ENCODE peak calls at places on chromosomes 12 and 14, in five cellular contexts. B is left ventricle myocardium inferior, M is thoracic aorta, Q is stomach, I is HAP-1. U is an unnamed sample.

GRCh38 chr12:549476-550082 is 89.8 kb downstream of the B4GALNT3 start:
- DNase-seq in Q (no peak), B (no peak), I (no peak), M (no peak), U (no peak)

GRCh38 chr12:64392221-64392620 is 1.7 kb upstream of the C12orf56 start:
- DNase-seq in B (no peak), Q (no peak), I (no peak), M (no peak), U (no peak)

GRCh38 chr12:24297516-24297915 is 348.0 kb upstream of the SOX5 start:
- DNase-seq in I (no peak), M (no peak), Q (no peak), B (no peak), U (no peak)

GRCh38 chr12:92432724-92433281 is 270.0 kb upstream of the PLEKHG7 start:
- DNase-seq in B (no peak), M (no peak), I (no peak), Q (no peak), U (no peak)

GRCh38 chr14:61476737-61477410 is 155.5 kb downstream of the PRKCH start:
- DNase-seq in Q (peak; percentile 48), B (no peak), I (no peak), M (no peak), U (peak; percentile 61)

GRCh38 chr12:11785722-11786121 is 136.2 kb downstream of the ETV6 start:
- DNase-seq in B (no peak), I (no peak), M (no peak), Q (no peak), U (no peak)

GRCh38 chr12:121775501-121775900 is 18.0 kb downstream of the RHOF start:
- DNase-seq in I (no peak), M (no peak), B (no peak), Q (no peak), U (no peak)

GRCh38 chr14:102221026-102221425 is 81.3 kb downstream of the WDR20 start:
- DNase-seq in B (no peak), Q (no peak), M (no peak), I (no peak), U (no peak)

GRCh38 chr12:75660107-75660530 is 148.7 kb upstream of the KRR1 start:
- DNase-seq in Q (no peak), I (no peak), B (no peak), M (no peak), U (no peak)

GRCh38 chr12:66052988-66053615 is 77.4 kb downstream of the LLPH start:
- DNase-seq in Q (no peak), B (no peak), M (no peak), I (no peak), U (no peak)

GRCh38 chr12:57018906-57019305 is 2.6 kb upstream of the TAC3 start:
- DNase-seq in Q (no peak), B (no peak), I (no peak), M (no peak), U (no peak)

GRCh38 chr12:57213763-57214397 is 2.7 kb upstream of the NXPH4 start:
- DNase-seq in B (no peak), Q (no peak), M (no peak), I (no peak), U (no peak)

GRCh38 chr14:45249847-45250575 is 3.0 kb downstream of the MIS18BP1 start:
- DNase-seq in B (no peak), I (no peak), M (no peak), Q (no peak), U (no peak)

GRCh38 chr12:6639151-6639773 is 3.5 kb upstream of the LPAR5 start:
- DNase-seq in M (no peak), I (no peak), Q (no peak), B (no peak), U (no peak)

GRCh38 chr12:76020281-76020680 is 11.3 kb downstream of the PHLDA1 start:
- DNase-seq in M (no peak), Q (peak; percentile 35), B (no peak), I (no peak), U (peak; percentile 82)

GRCh38 chr14:52069617-52070431 is 965 bp upstream of the NID2 start:
- DNase-seq in B (no peak), Q (no peak), I (peak; percentile 44), M (no peak), U (no peak)

GRCh38 chr12:11553871-11554533 is 95.5 kb upstream of the ETV6 start:
- DNase-seq in B (no peak), I (peak; percentile 75), Q (peak; percentile 51), M (no peak), U (no peak)

GRCh38 chr14:49960453-49960852 is 67.6 kb downstream of the ARF6 start:
- DNase-seq in M (no peak), Q (no peak), B (no peak), I (no peak), U (no peak)

GRCh38 chr12:77746108-77746507 is 84.6 kb upstream of the NAV3 start:
- DNase-seq in Q (no peak), M (no peak), B (no peak), I (no peak), U (no peak)

GRCh38 chr12:123120452-123121166 is 30.3 kb downstream of the PITPNM2 start:
- DNase-seq in Q (no peak), M (no peak), B (no peak), I (no peak), U (peak; percentile 41)

GRCh38 chr14:24367506-24368214 is at the start of gene NFATC4:
- DNase-seq in M (peak; percentile 67), I (peak; percentile 90), Q (peak; percentile 70), B (peak; percentile 75), U (peak; percentile 47)

GRCh38 chr14:62206456-62206855 is 444.2 kb downstream of the SNAPC1 start:
- DNase-seq in I (no peak), M (no peak), B (no peak), Q (no peak), U (no peak)

GRCh38 chr14:20278414-20278813 is 27.3 kb downstream of the TTC5 start:
- DNase-seq in Q (no peak), B (no peak), I (no peak), M (no peak), U (no peak)

GRCh38 chr12:45490232-45490881 is 239.1 kb upstream of the ARID2 start:
- DNase-seq in B (no peak), Q (no peak), I (no peak), M (no peak), U (no peak)

GRCh38 chr12:106975098-106975497 is 11.8 kb downstream of the MTERF2 start:
- DNase-seq in I (no peak), M (no peak), B (no peak), Q (no peak), U (no peak)
- H3K36me3 ChIP-seq in I (peaks cover 14% of the 10 kb centered on the region), M (peaks cover 14% of the 10 kb centered on the region), B (peaks cover 19% of the 10 kb centered on the region), Q (no peaks in the 10 kb centered on the region), U (no peaks in the 10 kb centered on the region)

GRCh38 chr12:95088339-95088738 is 14.9 kb upstream of the NR2C1 start:
- DNase-seq in B (no peak), I (no peak), Q (no peak), M (no peak), U (no peak)
- H3K36me3 ChIP-seq in B (peaks cover 48% of the 10 kb centered on the region), I (no peaks in the 10 kb centered on the region), Q (no peaks in the 10 kb centered on the region), M (no peaks in the 10 kb centered on the region), U (no peaks in the 10 kb centered on the region)

GRCh38 chr12:109950625-109951024 is 45.5 kb downstream of the GIT2 start:
- DNase-seq in M (no peak), Q (no peak), I (no peak), B (no peak), U (no peak)
- H3K36me3 ChIP-seq in M (peaks cover 6% of the 10 kb centered on the region), Q (peaks cover 40% of the 10 kb centered on the region), I (peaks cover 33% of the 10 kb centered on the region), B (peaks cover 66% of the 10 kb centered on the region), U (no peaks in the 10 kb centered on the region)

DNA sequence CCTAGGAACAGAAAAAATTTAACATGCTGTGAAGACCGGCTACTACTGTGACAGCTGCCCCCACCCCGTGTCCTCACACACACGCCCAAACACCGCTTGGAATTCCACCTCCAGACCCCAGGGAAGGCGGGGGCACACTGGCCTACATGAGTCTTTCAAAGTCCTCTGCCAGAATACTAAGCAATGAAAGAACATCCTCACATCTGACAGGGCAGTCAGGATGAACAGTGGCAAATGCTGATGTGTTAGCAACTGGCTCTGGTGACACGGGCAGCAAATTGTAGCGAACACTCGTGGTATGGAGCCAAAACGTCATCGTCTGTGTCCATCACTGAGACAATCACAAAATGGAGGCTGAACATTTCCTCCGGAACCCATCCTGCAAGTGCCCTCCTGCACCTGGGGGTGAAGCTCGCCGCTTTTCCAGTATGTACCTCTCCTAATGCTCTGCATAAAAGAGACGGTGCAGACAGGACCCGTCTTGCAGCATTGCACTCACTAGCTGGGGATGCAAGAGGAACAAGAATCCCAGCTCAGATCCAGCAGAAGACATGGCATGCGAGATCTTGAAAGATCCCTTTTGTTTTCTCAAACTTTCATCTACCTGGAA is 94.8 kb downstream of the BCL11B start:
- DNase-seq in B (no peak), Q (no peak), I (no peak), M (no peak), U (no peak)
- H3K36me3 ChIP-seq in B (no peaks in the 10 kb centered on the region), Q (no peaks in the 10 kb centered on the region), I (no peaks in the 10 kb centered on the region), M (no peaks in the 10 kb centered on the region), U (no peaks in the 10 kb centered on the region)